ENCODE peak calls at places on chromosomes 1 and 21, in four cellular contexts. B is GM13977, C is anterior cingulate cortex, Y is nephron progenitor cell. M is an unnamed sample.

GRCh38 chr1:20372676-20373075 is 82.0 kb downstream of the VWA5B1 start:
- DNase-seq in B (no peak), C (no peak), Y (no peak), M (no peak)

GRCh38 chr1:201466492-201466891 is 2.5 kb downstream of the PHLDA3 start:
- DNase-seq in B (no peak), Y (no peak), C (no peak), M (no peak)

GRCh38 chr21:16040601-16041000 is 310.8 kb downstream of the USP25 start:
- DNase-seq in C (no peak), B (no peak), Y (no peak), M (no peak)

GRCh38 chr1:14255231-14255630 is 343.3 kb upstream of the KAZN start:
- DNase-seq in B (no peak), Y (no peak), C (no peak), M (no peak)

GRCh38 chr1:217322834-217323233 is 308.1 kb downstream of the GPATCH2 start:
- DNase-seq in C (peak), B (peak), Y (no peak), M (peak)

GRCh38 chr1:35717911-35718476 is 690 bp downstream of the C1orf216 start:
- DNase-seq in Y (peak), B (no peak), C (peak), M (no peak)

GRCh38 chr1:87134625-87135024 is 194.1 kb upstream of the LMO4 start:
- DNase-seq in Y (no peak), B (no peak), C (peak), M (no peak)

GRCh38 chr1:6347641-6348487 is 45.7 kb downstream of the ACOT7 start:
- DNase-seq in C (no peak), Y (peak), B (peak), M (no peak)

GRCh38 chr1:27161594-27161993 is 6.7 kb upstream of the SLC9A1 start:
- DNase-seq in C (no peak), Y (no peak), B (peak), M (peak)

GRCh38 chr1:90534669-90535379 is 182.3 kb downstream of the BARHL2 start:
- DNase-seq in Y (no peak), B (no peak), C (no peak), M (no peak)

GRCh38 chr1:77370588-77371306 is 88.9 kb downstream of the AK5 start:
- DNase-seq in C (no peak), Y (no peak), B (no peak), M (no peak)

GRCh38 chr21:34115160-34115559 is 41.8 kb downstream of the MRPS6 start:
- DNase-seq in B (no peak), Y (no peak), C (no peak), M (no peak)

GRCh38 chr21:15848632-15849031 is 118.8 kb downstream of the USP25 start:
- DNase-seq in Y (no peak), C (no peak), B (no peak), M (no peak)

GRCh38 chr1:246117066-246117791 is 389.9 kb downstream of the SMYD3 start:
- DNase-seq in Y (peak), B (peak), C (peak), M (peak)

GRCh38 chr1:66848193-66848592 is 47.1 kb upstream of the INSL5 start:
- DNase-seq in Y (no peak), C (no peak), B (no peak), M (no peak)

GRCh38 chr1:238404921-238405320 is 514.2 kb upstream of the ZP4 start:
- DNase-seq in Y (no peak), B (no peak), C (no peak), M (no peak)

GRCh38 chr21:45639206-45640000 is 4.1 kb upstream of the PCBP3 start:
- DNase-seq in C (no peak), B (peak), Y (no peak), M (no peak)

GRCh38 chr21:34830386-34831140 is 161.8 kb downstream of the CLIC6 start:
- DNase-seq in B (no peak), C (no peak), Y (no peak), M (no peak)

GRCh38 chr1:172898866-172899265 is 151.9 kb downstream of the TNFSF18 start:
- DNase-seq in Y (no peak), B (no peak), C (no peak), M (no peak)

GRCh38 chr1:235557495-235557894 is 53.2 kb upstream of the B3GALNT2 start:
- DNase-seq in C (no peak), Y (peak), B (no peak), M (no peak)

GRCh38 chr1:189007824-189008223 is 1469.8 kb downstream of the BRINP3 start:
- DNase-seq in C (no peak), Y (no peak), B (no peak), M (no peak)

GRCh38 chr1:6519935-6520621 is 28.6 kb upstream of the PLEKHG5 start:
- DNase-seq in C (peak), Y (peak), B (no peak), M (no peak)

GRCh38 chr1:22216210-22216883 is 73.5 kb upstream of the WNT4 start:
- DNase-seq in B (no peak), C (no peak), Y (peak), M (no peak)

GRCh38 chr21:42846221-42846620 is 33.1 kb downstream of the WDR4 start:
- DNase-seq in B (no peak), Y (no peak), C (no peak), M (no peak)

GRCh38 chr1:21574464-21575151 is 65.4 kb downstream of the ALPL start:
- DNase-seq in B (no peak), Y (peak), C (no peak), M (no peak)

GRCh38 chr1:201900476-201900875 is 11.8 kb downstream of the SHISA4 start:
- DNase-seq in C (no peak), Y (no peak), B (no peak), M (no peak)

GRCh38 chr1:117209094-117209493 is 1.6 kb downstream of the VTCN1 start:
- DNase-seq in B (no peak), Y (no peak), C (no peak), M (no peak)

GRCh38 chr1:216223521-216223920 is 199.7 kb downstream of the USH2A start:
- DNase-seq in B (no peak), Y (no peak), C (no peak), M (no peak)

GRCh38 chr21:46559291-46559983 is 45.4 kb downstream of the S100B start:
- DNase-seq in C (no peak), B (peak), Y (no peak), M (peak)

GRCh38 chr1:94949681-94950661 is 23.1 kb upstream of the CNN3 start:
- DNase-seq in B (no peak), C (no peak), Y (no peak), M (no peak)